ENCODE peak calls at places on chromosomes 6 and 20, in eight cellular contexts. One of them, this sample, is unnamed.

GRCh38 chr6:53547166-53547814 is 2.4 kb upstream of the GCLC start:
- DNase-seq in activated CD8-positive, alpha-beta memory T cell treated with anti-CD3 and anti-CD28 coated beads, Interleukin-2, amount 50 U/mL, for 48 hours: no peak
- DNase-seq in GM13976: no peak
- DNase-seq in pulmonary artery endothelial cell: no peak
- DNase-seq in prostate gland: no peak
- DNase-seq in activated gamma-delta T cell treated with Interleukin-2 at 50 U/mL for 16 hours: no peak
- DNase-seq in activated naive CD8-positive, alpha-beta T cell treated with anti-CD3 and anti-CD28 coated beads for 36 hours: no peak
- DNase-seq in kidney tubule cell: no peak
- DNase-seq in this sample: no peak

GRCh38 chr6:2434116-2434515 is 188.7 kb upstream of the GMDS start:
- DNase-seq in activated CD8-positive, alpha-beta memory T cell treated with anti-CD3 and anti-CD28 coated beads, Interleukin-2, amount 50 U/mL, for 48 hours: no peak
- DNase-seq in GM13976: no peak
- DNase-seq in pulmonary artery endothelial cell: no peak
- DNase-seq in prostate gland: no peak
- DNase-seq in activated gamma-delta T cell treated with Interleukin-2 at 50 U/mL for 16 hours: no peak
- DNase-seq in activated naive CD8-positive, alpha-beta T cell treated with anti-CD3 and anti-CD28 coated beads for 36 hours: no peak
- DNase-seq in kidney tubule cell: peak; percentile 99
- DNase-seq in this sample: no peak

GRCh38 chr20:59776626-59777320 is 156.7 kb downstream of the SYCP2 start:
- DNase-seq in activated CD8-positive, alpha-beta memory T cell treated with anti-CD3 and anti-CD28 coated beads, Interleukin-2, amount 50 U/mL, for 48 hours: peak; percentile 25
- DNase-seq in GM13976: peak; percentile 13
- DNase-seq in pulmonary artery endothelial cell: no peak
- DNase-seq in prostate gland: no peak
- DNase-seq in activated gamma-delta T cell treated with Interleukin-2 at 50 U/mL for 16 hours: no peak
- DNase-seq in activated naive CD8-positive, alpha-beta T cell treated with anti-CD3 and anti-CD28 coated beads for 36 hours: no peak
- DNase-seq in kidney tubule cell: no peak
- DNase-seq in this sample: no peak

GRCh38 chr6:13488015-13488895 is 855 bp upstream of the GFOD1 start:
- DNase-seq in activated CD8-positive, alpha-beta memory T cell treated with anti-CD3 and anti-CD28 coated beads, Interleukin-2, amount 50 U/mL, for 48 hours: no peak
- DNase-seq in GM13976: peak; percentile 61
- DNase-seq in pulmonary artery endothelial cell: no peak
- DNase-seq in prostate gland: peak; percentile 26
- DNase-seq in activated gamma-delta T cell treated with Interleukin-2 at 50 U/mL for 16 hours: no peak
- DNase-seq in activated naive CD8-positive, alpha-beta T cell treated with anti-CD3 and anti-CD28 coated beads for 36 hours: peak; percentile 47
- DNase-seq in kidney tubule cell: no peak
- DNase-seq in this sample: peak; percentile 15

GRCh38 chr6:3627501-3627900 is 124.0 kb downstream of the PXDC1 start:
- DNase-seq in activated CD8-positive, alpha-beta memory T cell treated with anti-CD3 and anti-CD28 coated beads, Interleukin-2, amount 50 U/mL, for 48 hours: no peak
- DNase-seq in GM13976: no peak
- DNase-seq in pulmonary artery endothelial cell: no peak
- DNase-seq in prostate gland: no peak
- DNase-seq in activated gamma-delta T cell treated with Interleukin-2 at 50 U/mL for 16 hours: no peak
- DNase-seq in activated naive CD8-positive, alpha-beta T cell treated with anti-CD3 and anti-CD28 coated beads for 36 hours: no peak
- DNase-seq in kidney tubule cell: no peak
- DNase-seq in this sample: no peak

GRCh38 chr6:81450180-81450579 is 302.3 kb downstream of the TENT5A start:
- DNase-seq in activated CD8-positive, alpha-beta memory T cell treated with anti-CD3 and anti-CD28 coated beads, Interleukin-2, amount 50 U/mL, for 48 hours: no peak
- DNase-seq in GM13976: no peak
- DNase-seq in pulmonary artery endothelial cell: no peak
- DNase-seq in prostate gland: no peak
- DNase-seq in activated gamma-delta T cell treated with Interleukin-2 at 50 U/mL for 16 hours: no peak
- DNase-seq in activated naive CD8-positive, alpha-beta T cell treated with anti-CD3 and anti-CD28 coated beads for 36 hours: no peak
- DNase-seq in kidney tubule cell: no peak
- DNase-seq in this sample: no peak

GRCh38 chr6:139940741-139941712 is 566.6 kb upstream of the CITED2 start:
- DNase-seq in activated CD8-positive, alpha-beta memory T cell treated with anti-CD3 and anti-CD28 coated beads, Interleukin-2, amount 50 U/mL, for 48 hours: no peak
- DNase-seq in GM13976: no peak
- DNase-seq in pulmonary artery endothelial cell: no peak
- DNase-seq in prostate gland: no peak
- DNase-seq in activated gamma-delta T cell treated with Interleukin-2 at 50 U/mL for 16 hours: no peak
- DNase-seq in activated naive CD8-positive, alpha-beta T cell treated with anti-CD3 and anti-CD28 coated beads for 36 hours: no peak
- DNase-seq in kidney tubule cell: no peak
- DNase-seq in this sample: peak; percentile 76

GRCh38 chr20:19412254-19412653 is 199.8 kb downstream of the SLC24A3 start:
- DNase-seq in activated CD8-positive, alpha-beta memory T cell treated with anti-CD3 and anti-CD28 coated beads, Interleukin-2, amount 50 U/mL, for 48 hours: no peak
- DNase-seq in GM13976: no peak
- DNase-seq in pulmonary artery endothelial cell: no peak
- DNase-seq in prostate gland: no peak
- DNase-seq in activated gamma-delta T cell treated with Interleukin-2 at 50 U/mL for 16 hours: no peak
- DNase-seq in activated naive CD8-positive, alpha-beta T cell treated with anti-CD3 and anti-CD28 coated beads for 36 hours: no peak
- DNase-seq in kidney tubule cell: no peak
- DNase-seq in this sample: no peak

GRCh38 chr6:113120214-113120576 is 737.0 kb upstream of the MARCKS start:
- DNase-seq in activated CD8-positive, alpha-beta memory T cell treated with anti-CD3 and anti-CD28 coated beads, Interleukin-2, amount 50 U/mL, for 48 hours: no peak
- DNase-seq in GM13976: no peak
- DNase-seq in pulmonary artery endothelial cell: peak; percentile 24
- DNase-seq in prostate gland: no peak
- DNase-seq in activated gamma-delta T cell treated with Interleukin-2 at 50 U/mL for 16 hours: no peak
- DNase-seq in activated naive CD8-positive, alpha-beta T cell treated with anti-CD3 and anti-CD28 coated beads for 36 hours: no peak
- DNase-seq in kidney tubule cell: peak; percentile 89
- DNase-seq in this sample: no peak

GRCh38 chr6:79421707-79422484 is 115.3 kb downstream of the LCA5 start:
- DNase-seq in activated CD8-positive, alpha-beta memory T cell treated with anti-CD3 and anti-CD28 coated beads, Interleukin-2, amount 50 U/mL, for 48 hours: no peak
- DNase-seq in GM13976: no peak
- DNase-seq in pulmonary artery endothelial cell: peak; percentile 94
- DNase-seq in prostate gland: no peak
- DNase-seq in activated gamma-delta T cell treated with Interleukin-2 at 50 U/mL for 16 hours: no peak
- DNase-seq in activated naive CD8-positive, alpha-beta T cell treated with anti-CD3 and anti-CD28 coated beads for 36 hours: no peak
- DNase-seq in kidney tubule cell: peak; percentile 82
- DNase-seq in this sample: peak; percentile 99

GRCh38 chr6:4371207-4371921 is 236.0 kb upstream of the ECI2 start:
- DNase-seq in activated CD8-positive, alpha-beta memory T cell treated with anti-CD3 and anti-CD28 coated beads, Interleukin-2, amount 50 U/mL, for 48 hours: no peak
- DNase-seq in GM13976: no peak
- DNase-seq in pulmonary artery endothelial cell: no peak
- DNase-seq in prostate gland: no peak
- DNase-seq in activated gamma-delta T cell treated with Interleukin-2 at 50 U/mL for 16 hours: no peak
- DNase-seq in activated naive CD8-positive, alpha-beta T cell treated with anti-CD3 and anti-CD28 coated beads for 36 hours: no peak
- DNase-seq in kidney tubule cell: peak; percentile 63
- DNase-seq in this sample: peak; percentile 18

GRCh38 chr6:16361861-16362260 is 123.5 kb downstream of the GMPR start:
- DNase-seq in activated CD8-positive, alpha-beta memory T cell treated with anti-CD3 and anti-CD28 coated beads, Interleukin-2, amount 50 U/mL, for 48 hours: no peak
- DNase-seq in GM13976: no peak
- DNase-seq in pulmonary artery endothelial cell: no peak
- DNase-seq in prostate gland: no peak
- DNase-seq in activated gamma-delta T cell treated with Interleukin-2 at 50 U/mL for 16 hours: no peak
- DNase-seq in activated naive CD8-positive, alpha-beta T cell treated with anti-CD3 and anti-CD28 coated beads for 36 hours: no peak
- DNase-seq in kidney tubule cell: no peak
- DNase-seq in this sample: no peak